ENCODE peak calls at places on chromosome 17, in six cellular contexts. N, Y, A, G, V and F are unnamed samples. For H3K9me2, the result is how much of the 10 kb centered on the place peaks cover.

GRCh38 chr17:8964801-8965393 is 610 bp downstream of the PIK3R5 start:
- DNase-seq in G (no peak), Y (no peak), N (no peak), V (no peak), A (no peak), F (no peak)

GRCh38 chr17:77129568-77130301 is 11.0 kb upstream of the SEC14L1 start:
- DNase-seq in A (no peak), G (no peak), N (no peak), V (no peak), Y (no peak), F (no peak)

GRCh38 chr17:3030096-3030495 is 33.3 kb downstream of the OR1D5 start:
- DNase-seq in A (peak), N (no peak), V (no peak), Y (no peak), G (no peak), F (no peak)

GRCh38 chr17:68539536-68540469 is 27.6 kb downstream of the PRKAR1A start:
- DNase-seq in G (peak), V (no peak), A (peak), Y (peak), N (no peak), F (peak)

GRCh38 chr17:66655861-66656260 is 179.1 kb upstream of the CACNG5 start:
- DNase-seq in G (no peak), N (no peak), Y (no peak), V (no peak), A (peak), F (no peak)

GRCh38 chr17:76843703-76844484 is 24.3 kb upstream of the MGAT5B start:
- DNase-seq in N (no peak), A (peak), Y (peak), G (no peak), V (no peak), F (no peak)

GRCh38 chr17:13140750-13141149 is 122.9 kb upstream of the ELAC2 start:
- DNase-seq in Y (no peak), N (no peak), V (no peak), A (no peak), G (peak), F (no peak)

GRCh38 chr17:30234954-30235353 is 543 bp downstream of the SLC6A4 start:
- DNase-seq in V (no peak), G (no peak), Y (no peak), N (no peak), A (no peak), F (peak)

GRCh38 chr17:21291357-21291756 is 6.8 kb downstream of the MAP2K3 start:
- DNase-seq in A (no peak), G (no peak), Y (no peak), V (no peak), N (no peak), F (no peak)

GRCh38 chr17:73952498-73953205 is 250.8 kb upstream of the RPL38 start:
- DNase-seq in V (no peak), A (no peak), G (peak), N (no peak), Y (no peak), F (no peak)

GRCh38 chr17:80035687-80035936 is at the start of gene TBC1D16:
- DNase-seq in G (peak), A (no peak), Y (no peak), V (no peak), N (no peak), F (no peak)

GRCh38 chr17:77881545-77881944 is 77.0 kb upstream of the TNRC6C start:
- DNase-seq in V (no peak), Y (peak), A (no peak), N (no peak), G (peak), F (peak)

GRCh38 chr17:77382356-77382911 is 241.7 kb downstream of the SEC14L1 start:
- DNase-seq in V (no peak), Y (peak), G (peak), N (no peak), A (no peak), F (no peak)

GRCh38 chr17:17151541-17151940 is 54.6 kb downstream of the PLD6 start:
- DNase-seq in A (peak), G (no peak), V (no peak), Y (no peak), N (no peak), F (no peak)

GRCh38 chr17:61400058-61400785 is 579 bp downstream of the TBX2 start:
- DNase-seq in G (peak), V (peak), Y (no peak), A (peak), N (no peak), F (no peak)

GRCh38 chr17:41308251-41308917 is 725 bp downstream of the KRTAP16-1 start:
- DNase-seq in A (no peak), N (no peak), V (no peak), Y (peak), G (no peak), F (peak)

GRCh38 chr17:68734911-68735310 is 133.7 kb upstream of the FAM20A start:
- DNase-seq in Y (no peak), N (no peak), G (no peak), A (no peak), V (no peak), F (no peak)

GRCh38 chr17:38910325-38910724 is 15.1 kb upstream of the LASP1NB start:
- DNase-seq in Y (no peak), G (no peak), V (no peak), A (no peak), N (no peak), F (no peak)

GRCh38 chr17:6509295-6509771 is 47.0 kb downstream of the PITPNM3 start:
- DNase-seq in Y (no peak), G (no peak), N (no peak), V (no peak), A (no peak), F (no peak)

GRCh38 chr17:7685533-7686220 is 1.6 kb downstream of the TP53 start:
- DNase-seq in A (peak), N (peak), G (peak), Y (peak), V (peak), F (peak)

GRCh38 chr17:7034955-7035590 is 742 bp upstream of the SLC16A13 start:
- DNase-seq in Y (peak), G (no peak), N (no peak), A (no peak), V (no peak), F (peak)

GRCh38 chr17:43200127-43200526 is 11.5 kb upstream of the TMEM106A start:
- DNase-seq in A (no peak), V (no peak), N (no peak), Y (peak), G (no peak), F (no peak)

GRCh38 chr17:45848868-45849535 is 4.3 kb downstream of the SPPL2C start:
- DNase-seq in A (no peak), N (no peak), G (no peak), Y (no peak), V (no peak), F (no peak)

GRCh38 chr17:77475012-77475976 is 334.5 kb downstream of the SEC14L1 start:
- DNase-seq in G (peak), N (no peak), V (no peak), Y (peak), A (no peak), F (peak)

GRCh38 chr17:43658890-43659289 is 2.8 kb downstream of the MEOX1 start:
- DNase-seq in A (no peak), Y (no peak), N (no peak), G (no peak), V (no peak), F (no peak)

DNA sequence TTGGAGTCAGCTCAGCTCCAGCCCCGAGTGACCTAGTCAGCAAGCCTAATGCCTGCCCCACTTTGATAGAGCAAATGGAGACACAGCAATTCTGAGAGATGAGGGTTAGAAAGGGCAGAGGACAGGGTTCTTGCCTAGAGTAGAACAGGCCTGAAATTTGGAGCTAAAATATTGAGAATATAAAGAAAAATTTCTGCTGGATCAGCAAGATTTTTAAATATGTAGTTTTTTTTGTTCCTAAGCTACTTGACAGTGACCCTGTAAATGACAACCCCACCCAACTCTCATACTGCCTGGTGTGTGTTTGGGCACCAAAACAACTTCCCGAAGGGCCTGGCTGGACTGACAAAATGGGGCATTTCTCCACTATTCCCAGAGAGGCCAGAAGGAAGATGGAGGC is 26.7 kb downstream of the CYB561 start:
- DNase-seq in A (no peak), N (no peak), V (no peak), G (no peak), Y (no peak), F (no peak)
- H3K9me2 ChIP-seq in A (under half), N (under half), V (under half), G (under half), Y (under half), F (under half)

DNA sequence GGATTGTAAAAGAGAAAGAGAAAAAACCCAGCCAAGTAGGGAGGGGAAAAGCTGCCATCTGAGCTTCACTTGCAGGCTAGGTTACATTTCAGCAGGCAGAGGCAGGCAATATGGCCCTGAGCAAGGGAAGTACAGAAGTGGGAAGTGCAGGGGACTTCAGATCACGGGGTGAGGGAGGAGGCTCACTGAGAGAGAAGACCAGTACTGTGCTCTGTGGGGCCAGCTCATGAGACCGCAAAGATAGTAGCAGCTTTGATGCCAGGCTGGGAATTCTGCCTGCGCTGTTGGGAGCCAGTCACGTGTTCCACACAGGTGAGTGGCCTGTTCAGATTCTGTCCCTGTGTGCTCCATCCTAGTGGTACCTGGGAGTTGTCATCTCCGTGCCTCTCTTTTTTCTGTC is 230.7 kb downstream of the MSI2 start:
- DNase-seq in G (no peak), N (no peak), V (no peak), Y (no peak), A (no peak), F (no peak)
- H3K4me2 ChIP-seq in G (no peak), N (no peak), V (no peak), Y (peak), A (no peak), F (no peak)

GRCh38 chr17:29012535-29012934 is 6.7 kb upstream of the SEZ6 start:
- DNase-seq in V (no peak), G (no peak), Y (no peak), A (no peak), N (no peak), F (no peak)

GRCh38 chr17:29016635-29017034 is 10.8 kb upstream of the SEZ6 start:
- DNase-seq in Y (no peak), N (no peak), V (no peak), A (no peak), G (no peak), F (no peak)

GRCh38 chr17:29018788-29019474 is 13.1 kb upstream of the SEZ6 start:
- DNase-seq in G (no peak), A (no peak), V (no peak), Y (peak), N (no peak), F (no peak)

GRCh38 chr17:29010586-29010985 is 4.8 kb upstream of the SEZ6 start:
- DNase-seq in V (no peak), N (no peak), Y (no peak), A (no peak), G (no peak), F (no peak)

GRCh38 chr17:29014716-29015115 is 8.9 kb upstream of the SEZ6 start:
- DNase-seq in A (no peak), V (no peak), N (no peak), G (no peak), Y (no peak), F (no peak)
- H3K9me2 ChIP-seq in A (under half), V (under half), N (under half), G (under half), Y (under half), F (under half)

DNA sequence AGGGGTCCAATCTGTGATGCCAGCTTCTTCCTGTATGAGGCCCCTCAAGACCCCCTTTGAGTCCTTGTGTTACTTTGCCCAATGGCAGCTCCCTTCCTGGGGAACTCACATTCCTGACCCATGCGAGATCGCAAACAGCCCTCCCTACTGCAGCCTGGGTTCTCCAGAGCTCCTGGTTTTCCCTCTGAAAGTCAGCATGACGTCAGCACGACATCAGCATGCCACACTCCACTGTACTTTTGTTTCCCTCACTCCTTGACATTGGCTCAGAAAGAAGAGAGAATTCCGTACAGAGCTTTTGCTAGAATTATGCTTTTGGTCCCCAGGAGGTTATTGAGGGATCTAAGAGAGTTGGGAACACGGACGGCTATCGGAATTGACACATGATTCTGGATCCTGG is 168.1 kb upstream of the PIRT start:
- DNase-seq in N (no peak), V (no peak), G (no peak), A (no peak), Y (no peak), F (no peak)
- H3K4me2 ChIP-seq in N (no peak), V (no peak), G (no peak), A (no peak), Y (no peak), F (no peak)

GRCh38 chr17:35169964-35170363 is 22.3 kb downstream of the UNC45B start:
- DNase-seq in Y (no peak), V (no peak), G (no peak), A (no peak), N (no peak), F (no peak)
- H3K9me2 ChIP-seq in Y (under half), V (under half), G (under half), A (under half), N (under half), F (under half)